ENCODE peak calls at places on chromosome 4, in ten cellular contexts. X is right lobe of liver; U is A549; P is prostate gland; K is kidney; O is thoracic aorta; Q is CD4-positive, alpha-beta T cell; S is coronary artery; T is cardiac muscle cell; B is adrenal gland. Y is an unnamed sample.

GRCh38 chr4:72997409-72997808 is 72.1 kb downstream of the COX18 start:
- DNase-seq in U (peak; percentile 17), O (no peak), S (no peak), B (peak; percentile 4), Q (no peak), K (no peak), P (no peak), T (peak; percentile 17), X (no peak), Y (peak; percentile 85)

GRCh38 chr4:159201168-159201567 is 98.3 kb downstream of the RAPGEF2 start:
- DNase-seq in K (no peak), B (no peak), U (no peak), S (no peak), P (no peak), T (no peak), Q (no peak), X (no peak), O (no peak), Y (no peak)

GRCh38 chr4:72564184-72564583 is 4.8 kb downstream of the ADAMTS3 start:
- DNase-seq in X (no peak), K (no peak), S (no peak), U (no peak), T (peak; percentile 60), P (no peak), Q (no peak), O (no peak), B (no peak), Y (peak; percentile 62)

GRCh38 chr4:7365472-7366179 is 69.1 kb downstream of the PSAPL1 start:
- DNase-seq in X (no peak), O (no peak), U (no peak), S (no peak), B (no peak), P (peak; percentile 88), T (no peak), Q (no peak), K (peak; percentile 41), Y (no peak)

GRCh38 chr4:98673978-98674377 is 15.6 kb upstream of the TSPAN5 start:
- DNase-seq in Q (no peak), S (no peak), U (no peak), X (no peak), T (no peak), O (no peak), B (no peak), K (no peak), P (no peak), Y (no peak)

GRCh38 chr4:155442267-155443105 is 65.7 kb upstream of the MAP9 start:
- DNase-seq in X (peak; percentile 71), B (peak; percentile 75), U (peak; percentile 56), K (peak; percentile 88), T (peak; percentile 84), S (peak; percentile 83), P (peak; percentile 81), Q (peak; percentile 47), O (peak; percentile 63), Y (peak; percentile 49)

GRCh38 chr4:137360701-137361213 is 171.5 kb downstream of the PCDH18 start:
- DNase-seq in P (no peak), T (no peak), O (no peak), X (no peak), S (no peak), U (no peak), B (no peak), Q (no peak), K (no peak), Y (peak; percentile 52)

GRCh38 chr4:106809083-106809482 is 227.0 kb downstream of the DKK2 start:
- DNase-seq in U (peak; percentile 20), O (no peak), Q (no peak), S (no peak), K (no peak), P (no peak), B (no peak), T (peak; percentile 67), X (no peak), Y (peak; percentile 15)

GRCh38 chr4:55547461-55547770 is 707 bp upstream of the CLOCK start:
- DNase-seq in P (no peak), O (no peak), X (no peak), K (no peak), Q (no peak), B (peak; percentile 26), T (peak; percentile 66), S (no peak), U (no peak), Y (peak; percentile 12)

GRCh38 chr4:55545681-55546632 is 752 bp downstream of the CLOCK start:
- DNase-seq in S (peak; percentile 83), O (peak; percentile 24), X (peak; percentile 87), P (peak; percentile 59), Q (peak; percentile 46), T (peak; percentile 79), B (peak; percentile 82), U (peak; percentile 67), K (peak; percentile 94), Y (peak; percentile 64)

GRCh38 chr4:55546633-55547460 is at the start of gene CLOCK:
- DNase-seq in X (peak; percentile 91), B (peak; percentile 91), O (peak; percentile 46), S (peak; percentile 91), P (peak; percentile 74), U (peak; percentile 88), K (peak; percentile 96), T (peak; percentile 93), Q (peak; percentile 80), Y (peak; percentile 85)

GRCh38 chr4:55549888-55550287 is 3.2 kb upstream of the CLOCK start:
- DNase-seq in T (peak; percentile 20), K (no peak), Q (no peak), X (no peak), S (no peak), U (no peak), O (no peak), P (no peak), B (no peak), Y (peak; percentile 99)

DNA sequence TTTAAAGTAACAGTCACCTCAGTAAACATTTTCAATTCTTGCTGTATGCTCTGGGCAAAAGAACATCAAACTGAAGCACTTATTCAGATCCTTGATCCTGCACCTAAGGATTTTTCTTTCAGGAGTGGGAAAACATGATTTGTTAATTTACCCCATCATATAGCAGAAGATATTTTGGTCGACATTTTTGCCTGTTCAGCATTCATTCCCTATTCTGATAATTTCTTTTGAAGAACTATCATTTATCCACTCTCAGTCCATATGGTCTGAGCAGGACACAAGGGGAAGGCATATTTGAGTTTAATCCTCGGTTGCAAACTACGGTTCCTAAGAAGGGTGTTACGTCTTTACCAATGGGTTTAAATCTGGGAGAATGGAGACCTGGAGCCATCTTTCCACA is 1.2 kb upstream of the CLOCK start:
- DNase-seq in T (no peak), O (no peak), P (no peak), K (no peak), B (no peak), S (no peak), Q (no peak), U (no peak), X (no peak), Y (no peak)
- H3K27ac ChIP-seq in T (peak overlapping the region; percentile 98), O (peak overlapping the region; percentile 96), P (peak overlapping the region; percentile 99), K (no peak overlapping the region), B (peak overlapping the region; percentile 99), S (peak overlapping the region; percentile 99), Q (no peak overlapping the region), U (peak overlapping the region; percentile 100), X (peak overlapping the region; percentile 99), Y (peak overlapping the region; percentile 90)

DNA sequence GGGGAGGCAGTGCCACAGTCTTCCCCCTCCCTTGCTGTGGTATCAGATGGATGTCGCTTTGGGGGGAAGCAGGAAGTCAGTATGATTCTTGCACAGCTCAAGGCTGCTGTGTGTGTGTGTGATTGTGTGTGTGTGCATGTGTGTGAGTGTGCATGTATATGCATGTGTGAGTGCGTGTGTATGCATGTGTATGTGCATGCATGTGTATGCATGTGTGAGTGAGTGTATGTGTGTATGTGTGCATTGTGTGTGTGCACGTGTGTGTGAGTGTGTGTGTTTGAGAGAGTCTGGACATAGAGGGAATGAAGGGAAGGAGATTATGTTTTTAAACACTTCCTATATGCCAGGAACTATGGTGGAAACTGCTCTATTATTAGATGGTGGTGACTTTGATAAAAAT is 328.7 kb upstream of the CLNK start:
- DNase-seq in O (no peak), P (no peak), S (no peak), X (no peak), Q (no peak), T (no peak), K (no peak), U (no peak), B (no peak), Y (no peak)
- TF ChIP-seq CTCF in O (no peak), P (no peak), S (no peak), X (no peak), Q (no peak), T (no peak), K (no peak), U (no peak), B (no peak), Y (no peak)

GRCh38 chr4:76987685-76988084 is 38.1 kb downstream of the SEPTIN11 start:
- DNase-seq in O (no peak), P (no peak), T (no peak), K (no peak), Q (no peak), X (no peak), U (no peak), S (no peak), B (no peak), Y (no peak)

GRCh38 chr4:76984127-76984526 is 34.6 kb downstream of the SEPTIN11 start:
- DNase-seq in X (no peak), S (no peak), Q (no peak), B (peak; percentile 9), T (peak; percentile 71), P (no peak), K (no peak), U (no peak), O (no peak), Y (no peak)

GRCh38 chr4:76989391-76990061 is 40.0 kb downstream of the SEPTIN11 start:
- DNase-seq in U (no peak), T (no peak), S (no peak), Q (peak; percentile 49), O (no peak), P (no peak), K (no peak), B (no peak), X (no peak), Y (no peak)

GRCh38 chr4:76984788-76985211 is 35.2 kb downstream of the SEPTIN11 start:
- DNase-seq in T (peak; percentile 99), B (peak; percentile 54), O (peak; percentile 48), Q (no peak), S (peak; percentile 84), K (peak; percentile 74), P (no peak), X (peak; percentile 24), U (no peak), Y (peak; percentile 62)

DNA sequence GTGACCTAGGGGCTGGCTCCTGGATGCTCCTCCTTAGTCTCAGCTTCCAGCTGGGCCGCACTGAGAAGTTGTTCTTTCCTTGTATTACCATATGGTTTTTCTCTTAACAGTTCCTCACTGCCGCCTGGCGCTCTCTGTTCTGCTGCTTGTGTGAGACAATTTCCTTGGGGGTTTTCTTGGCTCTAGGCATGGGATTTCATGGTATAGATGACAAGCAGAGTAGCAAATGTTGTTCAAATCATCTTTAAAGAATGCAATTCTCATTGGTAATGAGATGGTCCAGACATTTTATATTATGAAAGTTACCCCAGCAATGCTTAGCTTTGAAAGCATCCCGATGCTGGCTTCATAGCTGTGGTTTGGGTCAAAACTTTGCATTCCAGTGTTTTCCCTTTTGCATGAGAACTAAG is 37.6 kb downstream of the SEPTIN11 start:
- DNase-seq in K (no peak), T (peak; percentile 97), O (no peak), P (no peak), S (no peak), X (no peak), Q (no peak), B (no peak), U (no peak), Y (no peak)
- H3K27ac ChIP-seq in K (no peak overlapping the region), T (no peak overlapping the region), O (peak overlapping the region; percentile 10), P (no peak overlapping the region), S (peak overlapping the region; percentile 1), X (no peak overlapping the region), Q (no peak overlapping the region), B (peak overlapping the region; percentile 9), U (no peak overlapping the region), Y (no peak overlapping the region)

DNA sequence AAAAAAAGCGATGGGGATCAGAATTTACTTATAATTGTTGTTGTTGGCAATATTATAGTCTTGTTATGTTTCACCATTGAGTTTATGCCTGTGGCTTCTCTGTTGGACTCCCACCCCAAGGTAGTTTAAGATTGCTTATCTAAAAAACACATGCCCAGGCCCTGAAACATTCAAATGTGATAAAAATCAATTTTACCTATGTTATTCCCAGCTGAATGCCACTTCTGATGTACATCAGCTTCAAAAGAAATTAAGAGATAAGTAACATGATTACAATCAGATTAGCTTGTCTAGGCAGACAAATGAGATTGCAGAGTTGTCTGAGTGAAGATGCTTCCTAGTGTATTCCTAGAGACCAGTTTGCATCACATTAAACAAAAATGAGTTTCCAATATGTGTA is 484.7 kb downstream of the PCDH7 start:
- DNase-seq in T (no peak), X (no peak), U (no peak), Q (no peak), S (no peak), K (no peak), P (no peak), B (no peak), O (no peak), Y (no peak)
- TF ChIP-seq CTCF in T (no peak), X (no peak), U (no peak), Q (no peak), S (no peak), K (no peak), P (no peak), B (no peak), O (no peak), Y (no peak)

Y was measured in foreskin keratinocyte.